ENCODE peak calls at places on chromosomes 16 and 17, in ten cellular contexts. One of them, this sample, is unnamed.

GRCh38 chr17:19728114-19728495 is 11.7 kb upstream of the SLC47A2 start:
- DNase-seq in transverse colon: peak; percentile 80
- DNase-seq in ureter: peak; percentile 86
- DNase-seq in foreskin fibroblast: peak; percentile 91
- DNase-seq in activated CD4-positive, alpha-beta T cell treated with anti-CD3 and anti-CD28 coated beads, Interleukin-2, amount 50 U/mL, for 24 hours: no peak
- DNase-seq in activated CD8-positive, alpha-beta memory T cell treated with anti-CD3 and anti-CD28 coated beads for 4 hours: no peak
- DNase-seq in RWPE1: peak; percentile 58
- DNase-seq in endodermal cell: peak; percentile 45
- DNase-seq in body of pancreas: peak; percentile 88
- DNase-seq in T follicular helper cell: no peak
- DNase-seq in this sample: peak; percentile 91

GRCh38 chr17:4101127-4101798 is 41.6 kb downstream of the ZZEF1 start:
- DNase-seq in RWPE1: no peak
- DNase-seq in activated CD8-positive, alpha-beta memory T cell treated with anti-CD3 and anti-CD28 coated beads for 4 hours: no peak
- DNase-seq in activated CD4-positive, alpha-beta T cell treated with anti-CD3 and anti-CD28 coated beads, Interleukin-2, amount 50 U/mL, for 24 hours: no peak
- DNase-seq in endodermal cell: no peak
- DNase-seq in ureter: no peak
- DNase-seq in body of pancreas: no peak
- DNase-seq in transverse colon: no peak
- DNase-seq in foreskin fibroblast: peak; percentile 16
- DNase-seq in T follicular helper cell: no peak
- DNase-seq in this sample: no peak

GRCh38 chr17:37671813-37672544 is 28.7 kb upstream of the DDX52 start:
- DNase-seq in T follicular helper cell: no peak
- DNase-seq in activated CD8-positive, alpha-beta memory T cell treated with anti-CD3 and anti-CD28 coated beads for 4 hours: no peak
- DNase-seq in endodermal cell: peak; percentile 47
- DNase-seq in RWPE1: peak; percentile 87
- DNase-seq in ureter: no peak
- DNase-seq in body of pancreas: no peak
- DNase-seq in activated CD4-positive, alpha-beta T cell treated with anti-CD3 and anti-CD28 coated beads, Interleukin-2, amount 50 U/mL, for 24 hours: no peak
- DNase-seq in transverse colon: no peak
- DNase-seq in foreskin fibroblast: peak; percentile 92
- DNase-seq in this sample: no peak

GRCh38 chr16:69820926-69821541 is 58.9 kb downstream of the WWP2 start:
- DNase-seq in foreskin fibroblast: peak; percentile 89
- DNase-seq in endodermal cell: no peak
- DNase-seq in RWPE1: no peak
- DNase-seq in transverse colon: no peak
- DNase-seq in activated CD4-positive, alpha-beta T cell treated with anti-CD3 and anti-CD28 coated beads, Interleukin-2, amount 50 U/mL, for 24 hours: no peak
- DNase-seq in body of pancreas: peak; percentile 75
- DNase-seq in ureter: no peak
- DNase-seq in activated CD8-positive, alpha-beta memory T cell treated with anti-CD3 and anti-CD28 coated beads for 4 hours: no peak
- DNase-seq in T follicular helper cell: no peak
- DNase-seq in this sample: no peak

GRCh38 chr16:719815-720506 is 985 bp upstream of the ANTKMT start:
- DNase-seq in body of pancreas: no peak
- DNase-seq in ureter: no peak
- DNase-seq in activated CD8-positive, alpha-beta memory T cell treated with anti-CD3 and anti-CD28 coated beads for 4 hours: no peak
- DNase-seq in endodermal cell: peak; percentile 63
- DNase-seq in activated CD4-positive, alpha-beta T cell treated with anti-CD3 and anti-CD28 coated beads, Interleukin-2, amount 50 U/mL, for 24 hours: no peak
- DNase-seq in T follicular helper cell: no peak
- DNase-seq in foreskin fibroblast: peak; percentile 35
- DNase-seq in transverse colon: peak; percentile 34
- DNase-seq in RWPE1: no peak
- DNase-seq in this sample: no peak

GRCh38 chr17:42969006-42969581 is 4.8 kb upstream of the AARSD1 start:
- DNase-seq in activated CD8-positive, alpha-beta memory T cell treated with anti-CD3 and anti-CD28 coated beads for 4 hours: no peak
- DNase-seq in endodermal cell: no peak
- DNase-seq in T follicular helper cell: no peak
- DNase-seq in activated CD4-positive, alpha-beta T cell treated with anti-CD3 and anti-CD28 coated beads, Interleukin-2, amount 50 U/mL, for 24 hours: no peak
- DNase-seq in transverse colon: no peak
- DNase-seq in foreskin fibroblast: peak; percentile 41
- DNase-seq in ureter: no peak
- DNase-seq in RWPE1: no peak
- DNase-seq in body of pancreas: no peak
- DNase-seq in this sample: no peak

GRCh38 chr16:48462146-48462740 is 77.0 kb upstream of the SIAH1 start:
- DNase-seq in body of pancreas: no peak
- DNase-seq in foreskin fibroblast: no peak
- DNase-seq in RWPE1: peak; percentile 57
- DNase-seq in activated CD4-positive, alpha-beta T cell treated with anti-CD3 and anti-CD28 coated beads, Interleukin-2, amount 50 U/mL, for 24 hours: no peak
- DNase-seq in transverse colon: no peak
- DNase-seq in endodermal cell: no peak
- DNase-seq in activated CD8-positive, alpha-beta memory T cell treated with anti-CD3 and anti-CD28 coated beads for 4 hours: no peak
- DNase-seq in ureter: no peak
- DNase-seq in T follicular helper cell: no peak
- DNase-seq in this sample: no peak

GRCh38 chr17:82126479-82127314 is 28.7 kb upstream of the FASN start:
- DNase-seq in activated CD8-positive, alpha-beta memory T cell treated with anti-CD3 and anti-CD28 coated beads for 4 hours: peak; percentile 38
- DNase-seq in ureter: no peak
- DNase-seq in transverse colon: peak; percentile 21
- DNase-seq in RWPE1: no peak
- DNase-seq in endodermal cell: no peak
- DNase-seq in body of pancreas: no peak
- DNase-seq in activated CD4-positive, alpha-beta T cell treated with anti-CD3 and anti-CD28 coated beads, Interleukin-2, amount 50 U/mL, for 24 hours: no peak
- DNase-seq in foreskin fibroblast: no peak
- DNase-seq in T follicular helper cell: peak; percentile 92
- DNase-seq in this sample: no peak

GRCh38 chr17:2602597-2603017 is 9.2 kb downstream of the PAFAH1B1 start:
- DNase-seq in endodermal cell: peak; percentile 53
- DNase-seq in transverse colon: no peak
- DNase-seq in activated CD4-positive, alpha-beta T cell treated with anti-CD3 and anti-CD28 coated beads, Interleukin-2, amount 50 U/mL, for 24 hours: no peak
- DNase-seq in body of pancreas: no peak
- DNase-seq in foreskin fibroblast: no peak
- DNase-seq in ureter: no peak
- DNase-seq in activated CD8-positive, alpha-beta memory T cell treated with anti-CD3 and anti-CD28 coated beads for 4 hours: no peak
- DNase-seq in T follicular helper cell: no peak
- DNase-seq in RWPE1: no peak
- DNase-seq in this sample: no peak

GRCh38 chr16:2530629-2531318 is 434 bp downstream of the CEMP1 start:
- DNase-seq in body of pancreas: no peak
- DNase-seq in T follicular helper cell: no peak
- DNase-seq in activated CD4-positive, alpha-beta T cell treated with anti-CD3 and anti-CD28 coated beads, Interleukin-2, amount 50 U/mL, for 24 hours: no peak
- DNase-seq in ureter: peak; percentile 45
- DNase-seq in transverse colon: no peak
- DNase-seq in activated CD8-positive, alpha-beta memory T cell treated with anti-CD3 and anti-CD28 coated beads for 4 hours: no peak
- DNase-seq in foreskin fibroblast: no peak
- DNase-seq in RWPE1: no peak
- DNase-seq in endodermal cell: peak; percentile 62
- DNase-seq in this sample: peak; percentile 67

GRCh38 chr17:34261568-34261967 is 6.5 kb downstream of the CCL2 start:
- DNase-seq in transverse colon: no peak
- DNase-seq in ureter: no peak
- DNase-seq in body of pancreas: no peak
- DNase-seq in T follicular helper cell: no peak
- DNase-seq in RWPE1: no peak
- DNase-seq in foreskin fibroblast: no peak
- DNase-seq in activated CD8-positive, alpha-beta memory T cell treated with anti-CD3 and anti-CD28 coated beads for 4 hours: no peak
- DNase-seq in endodermal cell: no peak
- DNase-seq in activated CD4-positive, alpha-beta T cell treated with anti-CD3 and anti-CD28 coated beads, Interleukin-2, amount 50 U/mL, for 24 hours: no peak
- DNase-seq in this sample: no peak

GRCh38 chr17:73118139-73118538 is 25.7 kb upstream of the SLC39A11 start:
- DNase-seq in transverse colon: no peak
- DNase-seq in foreskin fibroblast: no peak
- DNase-seq in activated CD4-positive, alpha-beta T cell treated with anti-CD3 and anti-CD28 coated beads, Interleukin-2, amount 50 U/mL, for 24 hours: no peak
- DNase-seq in endodermal cell: no peak
- DNase-seq in body of pancreas: no peak
- DNase-seq in RWPE1: no peak
- DNase-seq in ureter: no peak
- DNase-seq in T follicular helper cell: no peak
- DNase-seq in activated CD8-positive, alpha-beta memory T cell treated with anti-CD3 and anti-CD28 coated beads for 4 hours: no peak
- DNase-seq in this sample: no peak

GRCh38 chr17:72336026-72336803 is 215.4 kb downstream of the SOX9 start:
- DNase-seq in transverse colon: no peak
- DNase-seq in activated CD8-positive, alpha-beta memory T cell treated with anti-CD3 and anti-CD28 coated beads for 4 hours: no peak
- DNase-seq in endodermal cell: peak; percentile 72
- DNase-seq in body of pancreas: no peak
- DNase-seq in T follicular helper cell: no peak
- DNase-seq in RWPE1: no peak
- DNase-seq in ureter: no peak
- DNase-seq in foreskin fibroblast: no peak
- DNase-seq in activated CD4-positive, alpha-beta T cell treated with anti-CD3 and anti-CD28 coated beads, Interleukin-2, amount 50 U/mL, for 24 hours: no peak
- DNase-seq in this sample: no peak

GRCh38 chr17:45964634-45965033 is 34.4 kb upstream of the STH start:
- DNase-seq in RWPE1: no peak
- DNase-seq in transverse colon: no peak
- DNase-seq in activated CD4-positive, alpha-beta T cell treated with anti-CD3 and anti-CD28 coated beads, Interleukin-2, amount 50 U/mL, for 24 hours: no peak
- DNase-seq in endodermal cell: no peak
- DNase-seq in ureter: no peak
- DNase-seq in body of pancreas: no peak
- DNase-seq in T follicular helper cell: no peak
- DNase-seq in foreskin fibroblast: no peak
- DNase-seq in activated CD8-positive, alpha-beta memory T cell treated with anti-CD3 and anti-CD28 coated beads for 4 hours: no peak
- DNase-seq in this sample: no peak

GRCh38 chr17:51767287-51767686 is 391.2 kb downstream of the CA10 start:
- DNase-seq in endodermal cell: no peak
- DNase-seq in transverse colon: no peak
- DNase-seq in activated CD4-positive, alpha-beta T cell treated with anti-CD3 and anti-CD28 coated beads, Interleukin-2, amount 50 U/mL, for 24 hours: no peak
- DNase-seq in T follicular helper cell: no peak
- DNase-seq in foreskin fibroblast: no peak
- DNase-seq in ureter: no peak
- DNase-seq in RWPE1: no peak
- DNase-seq in activated CD8-positive, alpha-beta memory T cell treated with anti-CD3 and anti-CD28 coated beads for 4 hours: no peak
- DNase-seq in body of pancreas: no peak
- DNase-seq in this sample: no peak

GRCh38 chr16:88061346-88062110 is 110.3 kb downstream of the BANP start:
- DNase-seq in transverse colon: no peak
- DNase-seq in ureter: no peak
- DNase-seq in body of pancreas: no peak
- DNase-seq in activated CD8-positive, alpha-beta memory T cell treated with anti-CD3 and anti-CD28 coated beads for 4 hours: no peak
- DNase-seq in T follicular helper cell: no peak
- DNase-seq in endodermal cell: no peak
- DNase-seq in RWPE1: no peak
- DNase-seq in foreskin fibroblast: peak; percentile 20
- DNase-seq in activated CD4-positive, alpha-beta T cell treated with anti-CD3 and anti-CD28 coated beads, Interleukin-2, amount 50 U/mL, for 24 hours: no peak
- DNase-seq in this sample: no peak

This sample was measured in upper lobe of right lung.